ENCODE peak calls at places on chromosomes 4 and X, in seven cellular contexts. S is stimulated activated CD8-positive, alpha-beta memory T cell treated with anti-CD3 and anti-CD28 coated beads, Interleukin-2, amount 100 ng/mL, for 1 hour; Y is Right ventricle myocardium inferior; F is CD4-positive, alpha-beta memory T cell; B is ACHN; O is stimulated activated CD4-positive, alpha-beta T cell treated with anti-CD3 and anti-CD28 coated beads, Interleukin-1b, Interleukin-23, amount 100 ng/mL, for 4 hours; V is left colon. K is an unnamed sample.
A peak's percentile ranks its signal among the peaks of the same experiment; 100 is the strongest.

GRCh38 chr4:64014647-64015046 is 394.6 kb downstream of the TECRL start:
- DNase-seq in S (no peak), Y (no peak), F (no peak), B (no peak), O (no peak), V (no peak), K (no peak)

GRCh38 chr4:176156656-176157055 is 38.7 kb downstream of the SPATA4 start:
- DNase-seq in S (no peak), Y (no peak), F (no peak), B (no peak), O (no peak), V (no peak), K (no peak)

GRCh38 chr4:76059750-76060149 is 14.8 kb upstream of the ART3 start:
- DNase-seq in S (no peak), Y (no peak), F (no peak), B (no peak), O (no peak), V (no peak), K (no peak)

GRCh38 chrX:25206761-25207160 is 191.0 kb upstream of the ARX start:
- DNase-seq in S (no peak), Y (no peak), F (no peak), B (peak; percentile 24), O (no peak), V (no peak), K (no peak)

GRCh38 chrX:129900054-129900453 is 5.9 kb upstream of the UTP14A start:
- DNase-seq in S (no peak), Y (no peak), F (no peak), B (no peak), O (no peak), V (no peak), K (no peak)

GRCh38 chrX:79270401-79270800 is 96.7 kb downstream of the ITM2A start:
- DNase-seq in S (peak; percentile 38), Y (no peak), F (peak; percentile 75), B (peak; percentile 7), O (peak; percentile 57), V (peak; percentile 61), K (no peak)

GRCh38 chrX:2572740-2573139 is 72.0 kb upstream of the DHRSX start:
- DNase-seq in S (no peak), Y (peak; percentile 15), F (no peak), B (no peak), O (no peak), V (no peak), K (peak; percentile 12)

GRCh38 chr4:186149872-186150271 is 41.5 kb upstream of the CYP4V2 start:
- DNase-seq in S (no peak), Y (no peak), F (peak; percentile 28), B (peak; percentile 88), O (peak; percentile 31), V (peak; percentile 29), K (peak; percentile 39)

GRCh38 chrX:153878969-153879653 is 6.9 kb downstream of the L1CAM start:
- DNase-seq in S (no peak), Y (no peak), F (no peak), B (no peak), O (peak; percentile 12), V (no peak), K (no peak)

GRCh38 chr4:109990307-109991257 is 77.9 kb downstream of the EGF start:
- DNase-seq in S (no peak), Y (no peak), F (no peak), B (no peak), O (no peak), V (no peak), K (no peak)

GRCh38 chr4:56907489-56908205 is at the start of gene REST:
- DNase-seq in S (peak; percentile 73), Y (peak; percentile 91), F (peak; percentile 83), B (peak; percentile 71), O (peak; percentile 76), V (peak; percentile 84), K (peak; percentile 21)

K was measured in HepG2.